ENCODE peak calls at places on chromosome 6, in six cellular contexts. One of them, this sample, is unnamed.

GRCh38 chr6:97068211-97068610 is 143.7 kb downstream of the KLHL32 start:
- DNase-seq in psoas muscle: no peak
- DNase-seq in stomach: no peak
- DNase-seq in AG04450: peak
- DNase-seq in astrocyte of the spinal cord: peak
- DNase-seq in tibial artery: no peak
- DNase-seq in this sample: no peak

GRCh38 chr6:45445749-45446454 is 68.2 kb upstream of the SUPT3H start:
- DNase-seq in astrocyte of the spinal cord: peak
- DNase-seq in psoas muscle: peak
- DNase-seq in stomach: peak
- DNase-seq in tibial artery: peak
- DNase-seq in AG04450: peak
- DNase-seq in this sample: peak

GRCh38 chr6:32148722-32149576 is 2.8 kb downstream of the PRRT1 start:
- DNase-seq in tibial artery: peak
- DNase-seq in psoas muscle: peak
- DNase-seq in stomach: peak
- DNase-seq in astrocyte of the spinal cord: peak
- DNase-seq in AG04450: no peak
- DNase-seq in this sample: peak

GRCh38 chr6:169848946-169849345 is 97.5 kb downstream of the ERMARD start:
- DNase-seq in AG04450: no peak
- DNase-seq in stomach: peak
- DNase-seq in psoas muscle: no peak
- DNase-seq in tibial artery: peak
- DNase-seq in astrocyte of the spinal cord: no peak
- DNase-seq in this sample: no peak

GRCh38 chr6:18359237-18359885 is 27.8 kb upstream of the RNF144B start:
- DNase-seq in stomach: no peak
- DNase-seq in AG04450: no peak
- DNase-seq in psoas muscle: no peak
- DNase-seq in tibial artery: no peak
- DNase-seq in astrocyte of the spinal cord: no peak
- DNase-seq in this sample: no peak

GRCh38 chr6:44480097-44480539 is 92.6 kb downstream of the CDC5L start:
- DNase-seq in astrocyte of the spinal cord: peak
- DNase-seq in tibial artery: no peak
- DNase-seq in stomach: no peak
- DNase-seq in AG04450: no peak
- DNase-seq in psoas muscle: no peak
- DNase-seq in this sample: no peak

GRCh38 chr6:162750776-162751175 is 23.0 kb downstream of the PACRG start:
- DNase-seq in astrocyte of the spinal cord: peak
- DNase-seq in psoas muscle: no peak
- DNase-seq in AG04450: no peak
- DNase-seq in stomach: no peak
- DNase-seq in tibial artery: no peak
- DNase-seq in this sample: no peak

GRCh38 chr6:127749095-127749494 is 151.8 kb downstream of the THEMIS start:
- DNase-seq in tibial artery: no peak
- DNase-seq in psoas muscle: no peak
- DNase-seq in astrocyte of the spinal cord: no peak
- DNase-seq in stomach: no peak
- DNase-seq in AG04450: no peak
- DNase-seq in this sample: no peak

GRCh38 chr6:121093928-121094327 is 240.4 kb downstream of the TBC1D32 start:
- DNase-seq in astrocyte of the spinal cord: peak
- DNase-seq in tibial artery: no peak
- DNase-seq in psoas muscle: no peak
- DNase-seq in stomach: no peak
- DNase-seq in AG04450: peak
- DNase-seq in this sample: no peak

GRCh38 chr6:446418-447366 is 55.1 kb downstream of the IRF4 start:
- DNase-seq in AG04450: no peak
- DNase-seq in tibial artery: no peak
- DNase-seq in astrocyte of the spinal cord: no peak
- DNase-seq in psoas muscle: no peak
- DNase-seq in stomach: no peak
- DNase-seq in this sample: no peak

GRCh38 chr6:5866547-5867051 is 140.1 kb downstream of the NRN1 start:
- DNase-seq in tibial artery: no peak
- DNase-seq in AG04450: no peak
- DNase-seq in stomach: no peak
- DNase-seq in psoas muscle: no peak
- DNase-seq in astrocyte of the spinal cord: peak
- DNase-seq in this sample: no peak

GRCh38 chr6:123899745-123900144 is 96.1 kb downstream of the NKAIN2 start:
- DNase-seq in tibial artery: no peak
- DNase-seq in psoas muscle: peak
- DNase-seq in AG04450: no peak
- DNase-seq in astrocyte of the spinal cord: no peak
- DNase-seq in stomach: no peak
- DNase-seq in this sample: no peak

GRCh38 chr6:324729-325125 is 32.4 kb downstream of the DUSP22 start:
- DNase-seq in tibial artery: no peak
- DNase-seq in AG04450: no peak
- DNase-seq in astrocyte of the spinal cord: no peak
- DNase-seq in stomach: no peak
- DNase-seq in psoas muscle: no peak
- DNase-seq in this sample: no peak

GRCh38 chr6:142944126-142945066 is 580 bp downstream of the HIVEP2 start:
- DNase-seq in AG04450: peak
- DNase-seq in stomach: peak
- DNase-seq in astrocyte of the spinal cord: peak
- DNase-seq in psoas muscle: peak
- DNase-seq in tibial artery: peak
- DNase-seq in this sample: peak

GRCh38 chr6:140073456-140073855 is 699.0 kb upstream of the CITED2 start:
- DNase-seq in psoas muscle: no peak
- DNase-seq in tibial artery: no peak
- DNase-seq in astrocyte of the spinal cord: no peak
- DNase-seq in AG04450: no peak
- DNase-seq in stomach: no peak
- DNase-seq in this sample: no peak

GRCh38 chr6:44133003-44133931 is 5.9 kb downstream of the TMEM63B start:
- DNase-seq in AG04450: no peak
- DNase-seq in stomach: peak
- DNase-seq in tibial artery: peak
- DNase-seq in psoas muscle: peak
- DNase-seq in astrocyte of the spinal cord: peak
- DNase-seq in this sample: no peak

GRCh38 chr6:133705731-133706130 is 183.2 kb upstream of the TCF21 start:
- DNase-seq in astrocyte of the spinal cord: peak
- DNase-seq in AG04450: no peak
- DNase-seq in stomach: no peak
- DNase-seq in tibial artery: no peak
- DNase-seq in psoas muscle: no peak
- DNase-seq in this sample: no peak

GRCh38 chr6:169328112-169328801 is 74.6 kb upstream of the THBS2 start:
- DNase-seq in AG04450: peak
- DNase-seq in astrocyte of the spinal cord: peak
- DNase-seq in tibial artery: no peak
- DNase-seq in stomach: no peak
- DNase-seq in psoas muscle: no peak
- DNase-seq in this sample: no peak

GRCh38 chr6:86357877-86358276 is 579.5 kb upstream of the HTR1E start:
- DNase-seq in tibial artery: no peak
- DNase-seq in AG04450: no peak
- DNase-seq in astrocyte of the spinal cord: no peak
- DNase-seq in psoas muscle: no peak
- DNase-seq in stomach: no peak
- DNase-seq in this sample: no peak

GRCh38 chr6:43904311-43905123 is 134.5 kb downstream of the VEGFA start:
- DNase-seq in AG04450: no peak
- DNase-seq in astrocyte of the spinal cord: no peak
- DNase-seq in tibial artery: no peak
- DNase-seq in stomach: no peak
- DNase-seq in psoas muscle: peak
- DNase-seq in this sample: no peak

GRCh38 chr6:138467901-138468300 is 31.4 kb downstream of the NHSL1 start:
- DNase-seq in tibial artery: no peak
- DNase-seq in AG04450: no peak
- DNase-seq in astrocyte of the spinal cord: no peak
- DNase-seq in stomach: no peak
- DNase-seq in psoas muscle: no peak
- DNase-seq in this sample: no peak

GRCh38 chr6:147805155-147805554 is 296.7 kb downstream of the SAMD5 start:
- DNase-seq in stomach: no peak
- DNase-seq in tibial artery: no peak
- DNase-seq in psoas muscle: no peak
- DNase-seq in AG04450: no peak
- DNase-seq in astrocyte of the spinal cord: no peak
- DNase-seq in this sample: no peak

GRCh38 chr6:26319405-26320128 is 45.4 kb upstream of the BTN3A2 start:
- DNase-seq in stomach: no peak
- DNase-seq in psoas muscle: no peak
- DNase-seq in astrocyte of the spinal cord: no peak
- DNase-seq in tibial artery: no peak
- DNase-seq in AG04450: no peak
- DNase-seq in this sample: no peak
- TF ChIP-seq CTCF in stomach: no peak
- TF ChIP-seq CTCF in psoas muscle: no peak
- TF ChIP-seq CTCF in astrocyte of the spinal cord: peak
- TF ChIP-seq CTCF in tibial artery: no peak
- TF ChIP-seq CTCF in AG04450: no peak
- TF ChIP-seq CTCF in this sample: no peak

GRCh38 chr6:6915813-6916547 is 191.8 kb upstream of the RREB1 start:
- DNase-seq in astrocyte of the spinal cord: peak
- DNase-seq in psoas muscle: peak
- DNase-seq in tibial artery: peak
- DNase-seq in stomach: no peak
- DNase-seq in AG04450: no peak
- DNase-seq in this sample: no peak

GRCh38 chr6:6913346-6913745 is 194.4 kb upstream of the RREB1 start:
- DNase-seq in astrocyte of the spinal cord: no peak
- DNase-seq in tibial artery: no peak
- DNase-seq in stomach: no peak
- DNase-seq in AG04450: no peak
- DNase-seq in psoas muscle: no peak
- DNase-seq in this sample: no peak

GRCh38 chr6:6916598-6916997 is 191.2 kb upstream of the RREB1 start:
- DNase-seq in AG04450: no peak
- DNase-seq in tibial artery: no peak
- DNase-seq in stomach: no peak
- DNase-seq in astrocyte of the spinal cord: no peak
- DNase-seq in psoas muscle: peak
- DNase-seq in this sample: no peak

GRCh38 chr6:6912841-6913240 is 194.9 kb upstream of the RREB1 start:
- DNase-seq in tibial artery: no peak
- DNase-seq in AG04450: no peak
- DNase-seq in astrocyte of the spinal cord: no peak
- DNase-seq in stomach: no peak
- DNase-seq in psoas muscle: no peak
- DNase-seq in this sample: no peak

GRCh38 chr6:6915219-6915618 is 192.5 kb upstream of the RREB1 start:
- DNase-seq in stomach: no peak
- DNase-seq in psoas muscle: no peak
- DNase-seq in astrocyte of the spinal cord: peak
- DNase-seq in AG04450: no peak
- DNase-seq in tibial artery: no peak
- DNase-seq in this sample: no peak
- TF ChIP-seq CTCF in stomach: no peak
- TF ChIP-seq CTCF in psoas muscle: no peak
- TF ChIP-seq CTCF in astrocyte of the spinal cord: no peak
- TF ChIP-seq CTCF in AG04450: no peak
- TF ChIP-seq CTCF in tibial artery: no peak
- TF ChIP-seq CTCF in this sample: no peak

DNA sequence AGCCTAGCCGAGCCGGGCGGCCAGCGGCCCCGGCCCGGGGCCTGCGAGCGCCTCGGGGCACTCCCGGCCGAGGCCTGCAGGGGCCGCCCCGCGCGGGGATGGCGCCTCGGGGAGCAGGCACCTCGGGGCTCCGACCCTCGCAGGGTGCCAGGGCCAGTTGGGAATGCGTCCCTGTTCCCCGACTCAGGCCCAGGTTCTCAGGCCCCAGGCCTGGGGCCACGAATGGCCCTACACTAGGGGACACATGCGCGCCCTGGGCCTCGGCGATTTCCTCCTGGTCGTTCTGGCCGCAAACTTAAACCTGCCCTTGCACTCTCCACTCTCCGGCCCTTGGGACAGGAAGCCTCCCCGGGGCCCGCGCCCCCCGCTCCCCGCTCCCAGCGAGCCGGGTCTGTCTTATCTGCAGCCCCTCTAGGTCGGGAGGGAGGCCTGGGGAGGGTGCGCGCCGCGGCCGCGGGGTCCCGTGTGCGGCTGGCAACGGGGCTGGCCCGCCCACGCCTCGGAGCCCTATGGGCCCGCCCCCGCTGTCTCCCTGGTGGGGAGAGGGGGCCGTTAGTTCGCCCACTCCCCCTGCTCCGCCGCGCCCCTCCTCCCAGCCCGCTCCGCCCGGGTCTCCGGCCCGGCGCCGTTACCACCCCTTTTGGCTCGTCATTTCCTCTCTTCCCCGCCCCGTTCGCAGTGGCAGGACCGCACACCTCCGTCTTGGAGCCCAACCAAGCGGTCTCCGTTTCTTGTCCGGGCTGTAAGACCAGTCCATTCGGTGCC is 611 bp downstream of the NFYA start:
- DNase-seq in tibial artery: peak
- DNase-seq in astrocyte of the spinal cord: peak
- DNase-seq in stomach: peak
- DNase-seq in psoas muscle: peak
- DNase-seq in AG04450: no peak
- DNase-seq in this sample: peak
- TF ChIP-seq CTCF in tibial artery: peak
- TF ChIP-seq CTCF in astrocyte of the spinal cord: no peak
- TF ChIP-seq CTCF in stomach: peak
- TF ChIP-seq CTCF in psoas muscle: peak
- TF ChIP-seq CTCF in AG04450: peak
- TF ChIP-seq CTCF in this sample: peak

DNA sequence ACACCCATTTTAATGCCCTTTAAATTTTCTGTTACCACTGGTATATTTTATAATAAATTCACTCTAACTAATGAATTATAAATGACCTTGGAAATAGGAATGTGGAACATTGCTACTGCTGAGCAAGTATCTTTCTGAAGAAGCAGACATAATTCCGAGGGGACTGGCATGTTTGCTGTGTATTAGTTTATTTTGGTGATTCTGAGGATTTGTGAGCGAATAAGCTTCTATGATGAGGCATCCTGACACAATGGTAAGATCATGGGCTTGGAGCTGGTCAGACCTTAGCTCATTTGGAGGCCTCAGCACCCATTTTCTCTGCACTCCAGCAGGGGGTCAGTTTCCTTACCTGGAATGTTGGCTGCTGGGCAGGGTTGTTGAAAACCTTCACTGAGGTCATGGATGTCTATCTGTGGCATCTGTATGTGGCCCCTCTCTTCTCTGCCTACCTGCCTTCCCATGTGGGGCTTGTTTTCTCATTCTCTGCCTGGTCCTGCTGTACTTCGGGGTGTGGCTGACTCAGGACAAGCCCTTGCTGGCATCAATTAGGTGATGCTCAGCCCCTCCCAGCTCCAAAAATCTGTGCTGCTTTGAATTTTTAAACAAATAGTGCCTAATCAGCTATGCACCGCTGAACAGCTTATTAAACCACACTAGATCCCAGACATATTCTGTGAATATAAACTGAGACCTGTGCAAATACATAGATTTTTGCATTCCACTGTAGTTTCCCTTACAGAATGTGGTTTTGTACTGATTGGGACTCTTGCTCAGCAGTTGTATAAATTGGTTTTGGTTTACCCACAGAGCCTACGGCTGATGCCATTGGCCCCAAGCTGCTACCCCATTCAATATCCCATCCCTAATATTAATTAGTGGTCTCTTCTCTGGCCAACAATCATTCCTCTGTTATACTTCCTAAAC is 10.7 kb downstream of the ARID1B start:
- DNase-seq in psoas muscle: no peak
- DNase-seq in stomach: no peak
- DNase-seq in AG04450: no peak
- DNase-seq in tibial artery: no peak
- DNase-seq in astrocyte of the spinal cord: no peak
- DNase-seq in this sample: no peak
- TF ChIP-seq CTCF in psoas muscle: no peak
- TF ChIP-seq CTCF in stomach: no peak
- TF ChIP-seq CTCF in AG04450: no peak
- TF ChIP-seq CTCF in tibial artery: no peak
- TF ChIP-seq CTCF in astrocyte of the spinal cord: no peak
- TF ChIP-seq CTCF in this sample: no peak